ENCODE peak calls at places on chromosomes 1 and 21, in five cellular contexts. One of them, this sample, is unnamed.

GRCh38 chr1:61636814-61637213 is 88.1 kb downstream of the TM2D1 start:
- DNase-seq in IMR-90: no peak
- DNase-seq in pancreas: no peak
- DNase-seq in hepatocyte: no peak
- DNase-seq in heart right ventricle: no peak
- DNase-seq in this sample: no peak

GRCh38 chr1:107559881-107560280 is 405.1 kb downstream of the VAV3 start:
- DNase-seq in IMR-90: no peak
- DNase-seq in heart right ventricle: no peak
- DNase-seq in hepatocyte: no peak
- DNase-seq in pancreas: no peak
- DNase-seq in this sample: no peak

GRCh38 chr1:94039871-94040569 is 80.9 kb downstream of the ABCA4 start:
- DNase-seq in heart right ventricle: no peak
- DNase-seq in pancreas: no peak
- DNase-seq in IMR-90: no peak
- DNase-seq in hepatocyte: no peak
- DNase-seq in this sample: no peak

GRCh38 chr1:169120066-169120465 is 13.6 kb downstream of the ATP1B1 start:
- DNase-seq in IMR-90: peak; percentile 80
- DNase-seq in heart right ventricle: no peak
- DNase-seq in hepatocyte: no peak
- DNase-seq in pancreas: no peak
- DNase-seq in this sample: no peak

GRCh38 chr21:45102391-45102932 is 28.1 kb downstream of the ADARB1 start:
- DNase-seq in pancreas: no peak
- DNase-seq in hepatocyte: no peak
- DNase-seq in IMR-90: no peak
- DNase-seq in heart right ventricle: no peak
- DNase-seq in this sample: no peak

GRCh38 chr1:227844320-227845114 is 29.0 kb downstream of the PRSS38 start:
- DNase-seq in heart right ventricle: no peak
- DNase-seq in IMR-90: no peak
- DNase-seq in hepatocyte: no peak
- DNase-seq in pancreas: no peak
- DNase-seq in this sample: no peak

GRCh38 chr21:29257701-29258100 is 41.0 kb upstream of the BACH1 start:
- DNase-seq in IMR-90: no peak
- DNase-seq in heart right ventricle: no peak
- DNase-seq in hepatocyte: no peak
- DNase-seq in pancreas: no peak
- DNase-seq in this sample: no peak

GRCh38 chr1:6511461-6512244 is 20.2 kb upstream of the PLEKHG5 start:
- DNase-seq in IMR-90: no peak
- DNase-seq in hepatocyte: no peak
- DNase-seq in pancreas: peak; percentile 55
- DNase-seq in heart right ventricle: no peak
- DNase-seq in this sample: no peak

GRCh38 chr1:227428803-227429202 is 110.5 kb upstream of the CDC42BPA start:
- DNase-seq in pancreas: no peak
- DNase-seq in IMR-90: peak; percentile 63
- DNase-seq in hepatocyte: peak; percentile 32
- DNase-seq in heart right ventricle: peak; percentile 62
- DNase-seq in this sample: no peak

GRCh38 chr1:165369255-165369848 is 12.8 kb upstream of the LMX1A start:
- DNase-seq in hepatocyte: peak; percentile 73
- DNase-seq in pancreas: peak; percentile 85
- DNase-seq in IMR-90: peak; percentile 21
- DNase-seq in heart right ventricle: peak; percentile 50
- DNase-seq in this sample: peak; percentile 61

GRCh38 chr1:207088731-207089626 is at the start of gene C4BPB:
- DNase-seq in pancreas: no peak
- DNase-seq in IMR-90: no peak
- DNase-seq in hepatocyte: peak; percentile 59
- DNase-seq in heart right ventricle: no peak
- DNase-seq in this sample: no peak

GRCh38 chr1:80083892-80084291 is 1077.4 kb upstream of the ADGRL4 start:
- DNase-seq in heart right ventricle: no peak
- DNase-seq in IMR-90: no peak
- DNase-seq in pancreas: no peak
- DNase-seq in hepatocyte: no peak
- DNase-seq in this sample: no peak

GRCh38 chr1:227038401-227038800 is 98.3 kb downstream of the COQ8A start:
- DNase-seq in heart right ventricle: no peak
- DNase-seq in IMR-90: no peak
- DNase-seq in pancreas: no peak
- DNase-seq in hepatocyte: no peak
- DNase-seq in this sample: no peak

GRCh38 chr1:145926706-145927072 is 595 bp downstream of the RBM8A start:
- DNase-seq in hepatocyte: no peak
- DNase-seq in heart right ventricle: no peak
- DNase-seq in IMR-90: no peak
- DNase-seq in pancreas: no peak
- DNase-seq in this sample: no peak

GRCh38 chr1:216705686-216706085 is 17.5 kb downstream of the ESRRG start:
- DNase-seq in hepatocyte: no peak
- DNase-seq in IMR-90: no peak
- DNase-seq in pancreas: no peak
- DNase-seq in heart right ventricle: no peak
- DNase-seq in this sample: no peak

GRCh38 chr21:36077758-36078157 is 7.9 kb downstream of the CBR1 start:
- DNase-seq in pancreas: no peak
- DNase-seq in heart right ventricle: no peak
- DNase-seq in hepatocyte: no peak
- DNase-seq in IMR-90: no peak
- DNase-seq in this sample: no peak

GRCh38 chr1:73756817-73757216 is 441.2 kb downstream of the LRRIQ3 start:
- DNase-seq in hepatocyte: no peak
- DNase-seq in heart right ventricle: no peak
- DNase-seq in pancreas: no peak
- DNase-seq in IMR-90: no peak
- DNase-seq in this sample: no peak

GRCh38 chr1:156490401-156491032 is 10.1 kb downstream of the MEF2D start:
- DNase-seq in hepatocyte: peak; percentile 45
- DNase-seq in IMR-90: no peak
- DNase-seq in pancreas: no peak
- DNase-seq in heart right ventricle: peak; percentile 82
- DNase-seq in this sample: no peak

GRCh38 chr1:66676616-66677298 is 75.5 kb upstream of the DYNLT5 start:
- DNase-seq in hepatocyte: peak; percentile 13
- DNase-seq in IMR-90: peak; percentile 69
- DNase-seq in heart right ventricle: peak; percentile 27
- DNase-seq in pancreas: no peak
- DNase-seq in this sample: no peak

GRCh38 chr1:179550753-179551682 is 24.7 kb downstream of the NPHS2 start:
- DNase-seq in hepatocyte: peak; percentile 28
- DNase-seq in heart right ventricle: no peak
- DNase-seq in pancreas: no peak
- DNase-seq in IMR-90: peak; percentile 63
- DNase-seq in this sample: no peak

GRCh38 chr1:18536356-18536755 is 55.6 kb downstream of the KLHDC7A start:
- DNase-seq in pancreas: peak; percentile 26
- DNase-seq in heart right ventricle: no peak
- DNase-seq in IMR-90: no peak
- DNase-seq in hepatocyte: no peak
- DNase-seq in this sample: no peak

GRCh38 chr21:31974454-31974985 is 101.7 kb downstream of the HUNK start:
- DNase-seq in IMR-90: no peak
- DNase-seq in pancreas: no peak
- DNase-seq in hepatocyte: no peak
- DNase-seq in heart right ventricle: no peak
- DNase-seq in this sample: no peak

GRCh38 chr1:204565617-204566582 is 49.7 kb downstream of the MDM4 start:
- DNase-seq in hepatocyte: peak; percentile 85
- DNase-seq in pancreas: no peak
- DNase-seq in IMR-90: peak; percentile 81
- DNase-seq in heart right ventricle: peak; percentile 41
- DNase-seq in this sample: no peak

GRCh38 chr1:38092256-38092655 is 45.7 kb upstream of the POU3F1 start:
- DNase-seq in IMR-90: no peak
- DNase-seq in pancreas: no peak
- DNase-seq in heart right ventricle: no peak
- DNase-seq in hepatocyte: no peak
- DNase-seq in this sample: no peak

GRCh38 chr1:44014365-44015104 is 16.7 kb downstream of the SLC6A9 start:
- DNase-seq in IMR-90: no peak
- DNase-seq in hepatocyte: no peak
- DNase-seq in pancreas: no peak
- DNase-seq in heart right ventricle: no peak
- DNase-seq in this sample: no peak

GRCh38 chr1:36100376-36100775 is 11.7 kb downstream of the ADPRS start:
- DNase-seq in IMR-90: no peak
- DNase-seq in pancreas: no peak
- DNase-seq in hepatocyte: no peak
- DNase-seq in heart right ventricle: no peak
- DNase-seq in this sample: no peak

GRCh38 chr1:56453016-56453721 is 126.2 kb downstream of the PLPP3 start:
- DNase-seq in heart right ventricle: no peak
- DNase-seq in IMR-90: no peak
- DNase-seq in hepatocyte: peak; percentile 52
- DNase-seq in pancreas: no peak
- DNase-seq in this sample: no peak

GRCh38 chr21:15192243-15192642 is 127.4 kb upstream of the NRIP1 start:
- DNase-seq in hepatocyte: peak; percentile 49
- DNase-seq in heart right ventricle: no peak
- DNase-seq in IMR-90: no peak
- DNase-seq in pancreas: no peak
- DNase-seq in this sample: no peak

GRCh38 chr21:22125581-22125980 is 1127.4 kb downstream of the NCAM2 start:
- DNase-seq in hepatocyte: no peak
- DNase-seq in pancreas: no peak
- DNase-seq in heart right ventricle: no peak
- DNase-seq in IMR-90: no peak
- DNase-seq in this sample: no peak

GRCh38 chr21:22115746-22116145 is 1117.5 kb downstream of the NCAM2 start:
- DNase-seq in hepatocyte: no peak
- DNase-seq in IMR-90: no peak
- DNase-seq in pancreas: no peak
- DNase-seq in heart right ventricle: no peak
- DNase-seq in this sample: no peak

GRCh38 chr21:22120616-22121266 is 1122.5 kb downstream of the NCAM2 start:
- DNase-seq in heart right ventricle: no peak
- DNase-seq in hepatocyte: peak; percentile 9
- DNase-seq in IMR-90: no peak
- DNase-seq in pancreas: no peak
- DNase-seq in this sample: no peak
- TF ChIP-seq CTCF in heart right ventricle: no peak
- TF ChIP-seq CTCF in hepatocyte: peak; percentile 31
- TF ChIP-seq CTCF in IMR-90: peak; percentile 30
- TF ChIP-seq CTCF in pancreas: no peak
- TF ChIP-seq CTCF in this sample: no peak

GRCh38 chr1:154466879-154467767 is 34.9 kb upstream of the TDRD10 start:
- DNase-seq in heart right ventricle: no peak
- DNase-seq in pancreas: no peak
- DNase-seq in hepatocyte: no peak
- DNase-seq in IMR-90: no peak
- DNase-seq in this sample: no peak

GRCh38 chr1:154468480-154469240 is 33.4 kb upstream of the TDRD10 start:
- DNase-seq in heart right ventricle: no peak
- DNase-seq in pancreas: no peak
- DNase-seq in IMR-90: no peak
- DNase-seq in hepatocyte: no peak
- DNase-seq in this sample: no peak

GRCh38 chr1:154471304-154471703 is 30.7 kb upstream of the TDRD10 start:
- DNase-seq in IMR-90: no peak
- DNase-seq in hepatocyte: no peak
- DNase-seq in pancreas: no peak
- DNase-seq in heart right ventricle: no peak
- DNase-seq in this sample: no peak

GRCh38 chr1:154467768-154468102 is 34.3 kb upstream of the TDRD10 start:
- DNase-seq in IMR-90: no peak
- DNase-seq in heart right ventricle: no peak
- DNase-seq in hepatocyte: no peak
- DNase-seq in pancreas: no peak
- DNase-seq in this sample: no peak

GRCh38 chr1:154469844-154470417 is 32.1 kb upstream of the TDRD10 start:
- DNase-seq in heart right ventricle: no peak
- DNase-seq in pancreas: no peak
- DNase-seq in hepatocyte: peak; percentile 26
- DNase-seq in IMR-90: no peak
- DNase-seq in this sample: peak; percentile 59
- H3K27ac ChIP-seq in heart right ventricle: no peak overlapping the region
- H3K27ac ChIP-seq in pancreas: no peak overlapping the region
- H3K27ac ChIP-seq in hepatocyte: no peak overlapping the region
- H3K27ac ChIP-seq in IMR-90: no peak overlapping the region
- H3K27ac ChIP-seq in this sample: peak overlapping the region; percentile 31

GRCh38 chr1:10980094-10980577 is 32.3 kb upstream of the TARDBP start:
- DNase-seq in hepatocyte: peak; percentile 78
- DNase-seq in IMR-90: peak; percentile 31
- DNase-seq in heart right ventricle: peak; percentile 72
- DNase-seq in pancreas: peak; percentile 85
- DNase-seq in this sample: peak; percentile 86
- TF ChIP-seq CTCF in hepatocyte: peak; percentile 52
- TF ChIP-seq CTCF in IMR-90: peak; percentile 32
- TF ChIP-seq CTCF in heart right ventricle: peak; percentile 27
- TF ChIP-seq CTCF in pancreas: peak; percentile 28
- TF ChIP-seq CTCF in this sample: peak; percentile 46

GRCh38 chr21:41418956-41419680 is 6.9 kb upstream of the MX1 start:
- DNase-seq in pancreas: no peak
- DNase-seq in hepatocyte: no peak
- DNase-seq in IMR-90: no peak
- DNase-seq in heart right ventricle: no peak
- DNase-seq in this sample: no peak
- H3K27ac ChIP-seq in pancreas: peak overlapping the region; percentile 95
- H3K27ac ChIP-seq in hepatocyte: peak overlapping the region; percentile 99
- H3K27ac ChIP-seq in IMR-90: no peak overlapping the region
- H3K27ac ChIP-seq in heart right ventricle: peak overlapping the region; percentile 94
- H3K27ac ChIP-seq in this sample: peak overlapping the region; percentile 91

GRCh38 chr1:151520359-151520758 is 9.2 kb downstream of the CGN start:
- DNase-seq in heart right ventricle: no peak
- DNase-seq in hepatocyte: no peak
- DNase-seq in IMR-90: no peak
- DNase-seq in pancreas: no peak
- DNase-seq in this sample: no peak
- TF ChIP-seq CTCF in heart right ventricle: no peak
- TF ChIP-seq CTCF in hepatocyte: no peak
- TF ChIP-seq CTCF in IMR-90: no peak
- TF ChIP-seq CTCF in pancreas: no peak
- TF ChIP-seq CTCF in this sample: no peak

GRCh38 chr21:40730051-40730760 is 116.8 kb downstream of the DSCAM start:
- DNase-seq in heart right ventricle: no peak
- DNase-seq in IMR-90: no peak
- DNase-seq in pancreas: no peak
- DNase-seq in hepatocyte: no peak
- DNase-seq in this sample: no peak

GRCh38 chr21:40732998-40733397 is 114.0 kb downstream of the DSCAM start:
- DNase-seq in IMR-90: no peak
- DNase-seq in hepatocyte: no peak
- DNase-seq in pancreas: no peak
- DNase-seq in heart right ventricle: no peak
- DNase-seq in this sample: no peak

GRCh38 chr21:40732243-40732642 is 114.7 kb downstream of the DSCAM start:
- DNase-seq in pancreas: no peak
- DNase-seq in heart right ventricle: no peak
- DNase-seq in hepatocyte: no peak
- DNase-seq in IMR-90: no peak
- DNase-seq in this sample: no peak

GRCh38 chr21:40736145-40736544 is 110.8 kb downstream of the DSCAM start:
- DNase-seq in hepatocyte: no peak
- DNase-seq in IMR-90: no peak
- DNase-seq in pancreas: no peak
- DNase-seq in heart right ventricle: no peak
- DNase-seq in this sample: no peak

GRCh38 chr21:40731206-40731605 is 115.8 kb downstream of the DSCAM start:
- DNase-seq in IMR-90: no peak
- DNase-seq in hepatocyte: no peak
- DNase-seq in heart right ventricle: no peak
- DNase-seq in pancreas: no peak
- DNase-seq in this sample: no peak
- H3K27ac ChIP-seq in IMR-90: no peak overlapping the region
- H3K27ac ChIP-seq in hepatocyte: no peak overlapping the region
- H3K27ac ChIP-seq in heart right ventricle: no peak overlapping the region
- H3K27ac ChIP-seq in pancreas: no peak overlapping the region
- H3K27ac ChIP-seq in this sample: no peak overlapping the region